ENCODE peak calls at places on chromosomes 5 and 9, in five cellular contexts. C is small intestine, H is hepatocyte, F is tibial nerve, Z is psoas muscle. Y is an unnamed sample.

GRCh38 chr9:23123048-23123632 is 676.5 kb downstream of the DMRTA1 start:
- DNase-seq in Z (no peak), H (peak), C (no peak), F (peak), Y (peak)

GRCh38 chr9:105510024-105510423 is 47.9 kb upstream of the FKTN start:
- DNase-seq in C (no peak), H (no peak), Z (no peak), F (no peak), Y (no peak)

GRCh38 chr9:37302277-37302676 is 120.2 kb upstream of the GRHPR start:
- DNase-seq in H (no peak), F (no peak), C (peak), Z (no peak), Y (no peak)

GRCh38 chr9:112140936-112141335 is 34.2 kb downstream of the SUSD1 start:
- DNase-seq in H (no peak), C (no peak), F (no peak), Z (no peak), Y (no peak)

GRCh38 chr5:125348221-125348692 is 601.8 kb upstream of the ZNF608 start:
- DNase-seq in Z (peak), H (peak), F (peak), C (no peak), Y (peak)

GRCh38 chr5:61623401-61624069 is 291.5 kb downstream of the ZSWIM6 start:
- DNase-seq in F (no peak), Z (no peak), H (no peak), C (peak), Y (peak)

GRCh38 chr5:78360674-78361225 is 333 bp downstream of the SCAMP1 start:
- DNase-seq in C (peak), F (no peak), Z (peak), H (peak), Y (peak)

GRCh38 chr9:121735065-121735791 is 83.8 kb downstream of the DAB2IP start:
- DNase-seq in F (no peak), C (no peak), Z (no peak), H (peak), Y (peak)

GRCh38 chr5:108472237-108472636 is 90.3 kb upstream of the FBXL17 start:
- DNase-seq in F (no peak), C (no peak), Z (no peak), H (peak), Y (no peak)

GRCh38 chr9:68844623-68845612 is 139.9 kb downstream of the PIP5K1B start:
- DNase-seq in F (peak), C (no peak), H (peak), Z (no peak), Y (peak)

GRCh38 chr5:133565993-133566392 is 46.3 kb downstream of the FSTL4 start:
- DNase-seq in Z (no peak), C (peak), F (peak), H (peak), Y (peak)

GRCh38 chr9:93589688-93590087 is 13.3 kb downstream of the PHF2 start:
- DNase-seq in Z (peak), H (peak), F (no peak), C (no peak), Y (peak)

GRCh38 chr5:92328584-92329259 is 945.6 kb upstream of the ARRDC3 start:
- DNase-seq in F (no peak), H (no peak), Z (no peak), C (no peak), Y (no peak)

GRCh38 chr5:134072471-134073220 is 41.8 kb upstream of the TCF7 start:
- DNase-seq in Z (no peak), F (no peak), H (no peak), C (no peak), Y (peak)

GRCh38 chr5:155455791-155456514 is 442.4 kb downstream of the KIF4B start:
- DNase-seq in F (no peak), C (no peak), Z (no peak), H (peak), Y (no peak)

GRCh38 chr5:119470851-119471451 is 18.7 kb downstream of the HSD17B4 start:
- DNase-seq in Z (no peak), F (no peak), H (peak), C (peak), Y (no peak)

GRCh38 chr9:116812231-116813028 is 125.3 kb downstream of the TRIM32 start:
- DNase-seq in Z (no peak), C (no peak), F (no peak), H (no peak), Y (no peak)

DNA sequence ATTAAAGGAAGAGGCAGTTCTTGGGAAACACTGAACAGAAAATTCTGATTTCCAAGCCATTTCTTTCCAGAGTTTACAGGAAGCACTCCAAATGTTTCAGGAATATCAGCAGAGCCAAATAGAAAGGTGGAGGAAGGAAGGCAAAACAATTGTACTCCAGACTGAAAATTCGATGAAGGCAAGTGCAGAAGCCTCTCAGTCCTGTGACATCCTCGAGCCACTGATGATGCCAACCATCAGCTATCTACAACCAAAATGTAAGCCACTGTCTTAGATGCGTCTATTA is 2.2 kb downstream of the LMAN2 start:
- DNase-seq in F (no peak), Z (no peak), H (no peak), C (no peak), Y (no peak)
- H3K4me3 ChIP-seq in F (no peak), Z (peak), H (no peak), C (no peak), Y (no peak)

GRCh38 chr9:135088979-135089847 is 1.7 kb downstream of the OLFM1 start:
- DNase-seq in H (no peak), C (no peak), F (no peak), Z (peak), Y (no peak)

GRCh38 chr9:135090081-135090480 is 2.6 kb downstream of the OLFM1 start:
- DNase-seq in Z (peak), C (no peak), F (no peak), H (no peak), Y (no peak)

GRCh38 chr9:135087899-135088347 is 455 bp downstream of the OLFM1 start:
- DNase-seq in F (no peak), H (no peak), Z (peak), C (no peak), Y (peak)

GRCh38 chr9:135087489-135087791 is at the start of gene OLFM1:
- DNase-seq in H (peak), Z (peak), F (peak), C (peak), Y (peak)

GRCh38 chr9:135088348-135088978 is 995 bp downstream of the OLFM1 start:
- DNase-seq in F (no peak), Z (no peak), H (no peak), C (no peak), Y (peak)
- H3K4me3 ChIP-seq in F (peak), Z (peak), H (no peak), C (no peak), Y (peak)

GRCh38 chr5:137679195-137679594 is 56.7 kb downstream of the KLHL3 start:
- DNase-seq in Z (no peak), F (no peak), H (no peak), C (no peak), Y (no peak)
- H3K4me3 ChIP-seq in Z (no peak), F (no peak), H (no peak), C (no peak), Y (no peak)

GRCh38 chr9:136787690-136788400 is 3.3 kb upstream of the TMEM141 start:
- DNase-seq in F (peak), Z (peak), C (peak), H (peak), Y (peak)
- H3K4me3 ChIP-seq in F (no peak), Z (no peak), C (no peak), H (peak), Y (no peak)

DNA sequence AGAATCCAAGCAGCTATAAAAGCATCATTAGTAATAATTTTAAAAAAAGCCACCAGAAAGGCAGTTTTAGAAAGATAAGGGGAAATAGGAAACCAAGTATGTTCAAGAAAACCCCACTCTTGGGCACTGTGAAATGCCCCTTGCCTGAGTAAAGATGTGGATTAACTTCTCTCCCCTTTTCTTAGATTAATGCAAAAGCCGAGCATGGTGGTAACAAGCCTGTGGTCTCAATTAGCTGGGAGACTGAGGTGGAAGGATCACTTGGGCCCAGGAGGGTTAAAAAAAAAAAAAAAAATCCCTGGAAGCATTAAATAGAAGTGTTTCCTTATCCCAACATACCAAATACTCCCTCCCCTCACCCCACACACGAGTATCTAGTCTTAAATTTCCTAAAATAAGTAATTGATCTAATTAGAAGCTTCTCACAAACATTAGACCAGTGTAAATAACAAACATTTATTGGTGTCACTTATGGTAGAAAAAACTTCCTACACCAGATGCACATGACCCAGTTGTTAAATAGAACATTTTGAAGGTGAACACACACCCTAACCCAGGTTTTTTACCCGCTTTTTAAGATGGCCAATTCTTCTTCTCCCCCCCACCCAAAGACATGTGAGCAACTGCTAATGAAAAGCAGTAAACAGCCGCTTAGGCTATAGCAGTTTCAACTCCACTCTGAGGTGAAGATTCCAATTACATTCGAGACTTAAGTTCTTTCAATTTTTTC is 5.2 kb downstream of the HSPA5 start:
- DNase-seq in F (no peak), H (no peak), Z (no peak), C (no peak), Y (no peak)
- H3K4me3 ChIP-seq in F (no peak), H (peak), Z (peak), C (no peak), Y (no peak)

DNA sequence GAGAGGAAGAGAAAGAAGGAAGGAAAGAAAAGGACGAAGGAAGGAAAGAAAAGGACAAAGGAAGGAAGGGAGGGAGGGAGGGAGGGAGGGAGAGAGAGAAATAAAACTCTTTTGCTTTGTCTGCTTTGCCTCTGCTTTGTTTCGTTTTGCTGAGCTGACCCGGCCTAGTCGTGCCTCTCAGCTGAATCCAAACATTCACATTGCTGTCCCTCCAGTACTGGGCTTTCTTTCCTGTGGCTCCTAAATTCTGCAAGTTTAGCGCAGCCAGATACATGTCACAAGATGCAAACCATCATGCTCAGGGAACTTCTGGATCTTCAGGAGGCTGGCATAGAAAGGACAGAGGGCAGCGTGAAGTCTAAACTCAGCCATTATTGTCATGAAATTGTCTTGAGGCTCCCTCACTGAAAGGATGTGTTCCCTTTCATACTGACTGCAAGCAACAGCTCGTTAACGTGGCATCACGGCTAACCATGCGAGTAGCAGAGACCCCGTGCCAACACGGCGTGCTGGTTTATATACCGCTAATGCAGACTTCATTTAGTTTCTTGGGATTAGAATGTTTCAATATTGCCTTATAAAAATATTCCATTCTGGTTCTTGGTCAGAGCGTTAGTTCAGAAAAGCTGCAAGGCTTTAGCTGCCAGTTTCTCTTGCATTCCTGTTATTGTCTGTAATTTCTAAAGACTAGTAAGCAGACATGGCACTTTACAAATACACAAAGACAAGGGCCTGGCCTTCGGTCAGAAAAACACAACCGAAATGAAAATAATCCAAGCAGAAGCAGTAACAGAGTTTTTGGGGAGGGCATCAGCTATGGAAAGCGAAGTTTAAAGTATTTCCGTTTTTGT is 94.2 kb downstream of the TMEM174 start:
- DNase-seq in C (no peak), H (no peak), Z (no peak), F (no peak), Y (no peak)
- H3K4me3 ChIP-seq in C (no peak), H (no peak), Z (no peak), F (peak), Y (no peak)

GRCh38 chr9:125549465-125550215 is 157.4 kb downstream of the MAPKAP1 start:
- DNase-seq in C (no peak), Z (peak), H (peak), F (peak), Y (no peak)
- H3K4me3 ChIP-seq in C (no peak), Z (no peak), H (no peak), F (no peak), Y (no peak)

DNA sequence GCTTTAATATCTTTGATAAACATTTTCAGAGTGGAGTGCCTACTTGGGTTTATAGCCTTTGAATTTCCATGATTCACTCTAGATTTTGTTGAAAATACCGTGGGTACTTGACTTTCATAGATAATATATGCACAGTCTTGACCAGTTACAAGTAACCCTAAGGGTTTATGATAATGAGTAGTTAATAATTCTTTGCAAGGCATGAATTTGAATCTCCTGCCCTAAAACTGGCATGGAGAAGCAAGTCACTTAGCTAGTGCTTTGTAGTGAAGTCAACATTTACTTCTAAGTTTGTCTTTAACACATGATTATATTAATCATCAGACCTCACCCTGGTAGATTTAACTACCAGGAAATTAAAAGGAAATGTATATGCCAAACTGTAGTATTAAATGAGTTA is 115.8 kb downstream of the CWC27 start:
- DNase-seq in H (no peak), Z (no peak), C (no peak), F (no peak), Y (no peak)
- H3K4me3 ChIP-seq in H (no peak), Z (no peak), C (no peak), F (no peak), Y (no peak)

DNA sequence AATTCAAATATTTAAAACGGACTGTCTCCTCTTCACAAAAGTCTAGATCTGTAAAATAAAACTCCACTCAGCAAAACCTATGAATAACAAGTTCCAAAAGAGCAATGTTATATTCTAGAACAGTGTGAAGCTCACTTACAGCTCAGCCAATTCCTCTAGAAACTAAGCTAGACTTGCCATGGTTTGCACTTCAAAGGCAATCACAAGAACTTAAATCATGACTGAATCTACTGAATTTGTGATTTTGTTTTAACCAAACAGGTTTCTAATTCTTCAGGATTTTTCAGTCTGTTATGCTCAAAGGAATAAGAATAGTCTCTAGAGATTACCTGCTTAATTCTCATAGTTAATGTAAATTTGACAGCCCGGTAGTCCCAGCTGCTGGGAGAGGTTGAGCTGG is 1.4 kb upstream of the PKD2L2 start:
- DNase-seq in H (no peak), C (peak), Z (no peak), F (no peak), Y (no peak)
- H3K4me3 ChIP-seq in H (no peak), C (no peak), Z (peak), F (no peak), Y (no peak)

GRCh38 chr9:89661956-89662717 is 57.3 kb downstream of the GADD45G start:
- DNase-seq in H (peak), F (peak), C (peak), Z (peak), Y (peak)

GRCh38 chr9:89664896-89665329 is 60.1 kb downstream of the GADD45G start:
- DNase-seq in C (peak), Z (no peak), F (no peak), H (peak), Y (no peak)

GRCh38 chr9:89664010-89664409 is 59.2 kb downstream of the GADD45G start:
- DNase-seq in F (no peak), C (no peak), H (no peak), Z (no peak), Y (no peak)

GRCh38 chr9:89662718-89663246 is 58.0 kb downstream of the GADD45G start:
- DNase-seq in Z (no peak), C (no peak), H (no peak), F (no peak), Y (no peak)

GRCh38 chr9:89663264-89663970 is 58.6 kb downstream of the GADD45G start:
- DNase-seq in F (no peak), Z (no peak), C (no peak), H (no peak), Y (no peak)
- H3K4me3 ChIP-seq in F (no peak), Z (no peak), C (no peak), H (no peak), Y (no peak)